ENCODE peak calls at places on chromosomes 1 and 21, in six cellular contexts. W is foreskin fibroblast, M is stomach, Z is dorsolateral prefrontal cortex, R is fibroblast of lung, L is uterus. N is an unnamed sample.

GRCh38 chr1:214637722-214638473 is 34.9 kb downstream of the CENPF start:
- DNase-seq in R (peak), M (no peak), W (peak), Z (no peak), L (no peak), N (peak)

GRCh38 chr1:2229921-2230700 is 2.0 kb downstream of the SKI start:
- DNase-seq in L (peak), M (no peak), Z (no peak), R (peak), W (peak), N (peak)

GRCh38 chr1:174217787-174218574 is 58.7 kb downstream of the RABGAP1L start:
- DNase-seq in R (peak), W (peak), Z (no peak), M (no peak), L (no peak), N (peak)

GRCh38 chr1:168081373-168082007 is 55.2 kb downstream of the GPR161 start:
- DNase-seq in Z (no peak), W (peak), L (no peak), M (no peak), R (peak), N (peak)

GRCh38 chr1:2494323-2494693 is 18.2 kb downstream of the PLCH2 start:
- DNase-seq in R (peak), M (no peak), Z (no peak), L (no peak), W (peak), N (peak)

GRCh38 chr1:158180741-158181576 is at the start of gene CD1D:
- DNase-seq in Z (peak), R (peak), M (no peak), W (peak), L (peak), N (peak)

GRCh38 chr1:163875214-163875926 is 553.6 kb downstream of the NUF2 start:
- DNase-seq in M (no peak), Z (no peak), R (peak), W (peak), L (peak), N (peak)

GRCh38 chr1:64471724-64472276 is 1.9 kb downstream of the CACHD1 start:
- DNase-seq in W (peak), R (peak), Z (no peak), L (peak), M (no peak), N (peak)

GRCh38 chr1:18908911-18909771 is 6.8 kb upstream of the ALDH4A1 start:
- DNase-seq in M (no peak), W (no peak), Z (no peak), R (no peak), L (no peak), N (no peak)

GRCh38 chr1:157202331-157202730 is 64.1 kb upstream of the ETV3 start:
- DNase-seq in W (no peak), R (no peak), L (no peak), Z (no peak), M (no peak), N (no peak)

GRCh38 chr1:102318104-102318806 is 321.5 kb upstream of the OLFM3 start:
- DNase-seq in L (no peak), R (no peak), W (no peak), Z (no peak), M (no peak), N (no peak)

GRCh38 chr1:101308001-101308659 is 71.3 kb downstream of the S1PR1 start:
- DNase-seq in Z (no peak), L (no peak), R (no peak), M (no peak), W (no peak), N (no peak)

GRCh38 chr1:161182214-161182613 is 4.9 kb upstream of the B4GALT3 start:
- DNase-seq in W (peak), L (no peak), R (peak), Z (no peak), M (no peak), N (no peak)

GRCh38 chr1:162878000-162878596 is 17.1 kb upstream of the CCDC190 start:
- DNase-seq in M (peak), R (peak), W (peak), Z (peak), L (no peak), N (peak)

GRCh38 chr1:18481921-18482701 is 1.4 kb downstream of the KLHDC7A start:
- DNase-seq in R (no peak), L (no peak), Z (no peak), M (peak), W (no peak), N (no peak)

GRCh38 chr1:8218351-8219092 is 99.4 kb upstream of the SLC45A1 start:
- DNase-seq in W (peak), M (no peak), Z (no peak), R (peak), L (no peak), N (no peak)

GRCh38 chr1:181079382-181079781 is 9.1 kb upstream of the IER5 start:
- DNase-seq in R (no peak), W (peak), L (no peak), Z (no peak), M (no peak), N (no peak)

GRCh38 chr1:172778461-172779455 is 119.9 kb downstream of the FASLG start:
- DNase-seq in L (no peak), M (no peak), Z (no peak), R (no peak), W (peak), N (peak)

GRCh38 chr21:35208810-35209517 is 159.9 kb upstream of the RUNX1 start:
- DNase-seq in Z (no peak), L (no peak), M (no peak), R (peak), W (peak), N (peak)

GRCh38 chr1:117846674-117847425 is 82.6 kb downstream of the GDAP2 start:
- DNase-seq in W (no peak), L (no peak), R (no peak), M (no peak), Z (no peak), N (no peak)

GRCh38 chr1:58608945-58609344 is 31.9 kb upstream of the TACSTD2 start:
- DNase-seq in M (no peak), Z (no peak), R (no peak), L (no peak), W (no peak), N (no peak)

GRCh38 chr1:225881081-225882007 is 836 bp downstream of the TMEM63A start:
- DNase-seq in W (peak), R (peak), Z (no peak), L (peak), M (peak), N (peak)

GRCh38 chr1:195462646-195463045 is 1145.6 kb downstream of the KCNT2 start:
- DNase-seq in L (no peak), Z (no peak), M (no peak), W (peak), R (peak), N (no peak)

GRCh38 chr1:1402081-1402900 is 3.2 kb upstream of the CCNL2 start:
- DNase-seq in W (peak), L (no peak), Z (no peak), M (no peak), R (peak), N (peak)

GRCh38 chr1:196717868-196718267 is 56.8 kb upstream of the CFHR3 start:
- DNase-seq in M (no peak), R (no peak), W (no peak), L (no peak), Z (no peak), N (no peak)

DNA sequence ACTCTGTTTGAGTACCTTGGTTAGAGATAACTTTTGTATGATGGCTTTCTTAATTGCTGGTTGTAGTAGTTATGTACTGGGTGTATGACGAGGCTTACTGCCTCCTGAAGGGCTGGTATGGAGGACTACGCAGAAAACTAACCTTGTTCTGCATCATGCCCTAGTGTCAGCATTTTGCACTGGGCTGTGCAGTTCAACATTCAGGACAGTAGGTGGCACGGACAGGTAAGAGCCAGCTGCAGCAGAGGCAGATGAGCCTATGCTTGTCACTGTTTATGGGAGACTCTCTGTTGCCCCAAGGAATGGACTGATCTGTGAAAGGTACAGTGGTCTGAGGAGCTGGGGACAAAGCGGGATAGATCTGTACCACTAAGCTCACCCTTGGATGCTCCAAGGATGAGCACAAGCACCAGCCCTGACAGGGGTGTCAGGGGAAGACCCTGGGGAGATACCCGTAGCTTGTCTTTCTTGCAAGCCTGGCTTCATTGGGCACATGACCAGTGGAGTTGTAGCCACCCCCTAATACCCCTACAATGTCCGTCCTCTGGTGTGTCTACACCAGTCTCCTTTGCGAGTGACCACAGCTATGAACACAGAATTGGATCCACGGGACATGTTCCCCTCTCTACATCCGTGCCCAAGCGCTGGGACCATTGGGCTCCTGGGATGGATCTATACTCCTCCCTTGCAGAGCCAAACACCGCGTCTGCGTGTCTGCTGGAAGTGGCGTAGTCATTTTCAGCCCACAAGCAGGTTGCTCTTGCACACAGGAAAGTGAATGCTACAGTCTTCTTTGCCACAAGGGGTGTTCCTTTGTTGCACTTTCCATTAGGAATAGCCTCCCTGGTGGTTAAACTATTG is 51.1 kb upstream of the CFHR3 start:
- DNase-seq in Z (no peak), M (peak), L (no peak), W (peak), R (no peak), N (no peak)
- TF ChIP-seq CTCF in Z (no peak), M (no peak), L (no peak), W (peak), R (peak), N (peak)

DNA sequence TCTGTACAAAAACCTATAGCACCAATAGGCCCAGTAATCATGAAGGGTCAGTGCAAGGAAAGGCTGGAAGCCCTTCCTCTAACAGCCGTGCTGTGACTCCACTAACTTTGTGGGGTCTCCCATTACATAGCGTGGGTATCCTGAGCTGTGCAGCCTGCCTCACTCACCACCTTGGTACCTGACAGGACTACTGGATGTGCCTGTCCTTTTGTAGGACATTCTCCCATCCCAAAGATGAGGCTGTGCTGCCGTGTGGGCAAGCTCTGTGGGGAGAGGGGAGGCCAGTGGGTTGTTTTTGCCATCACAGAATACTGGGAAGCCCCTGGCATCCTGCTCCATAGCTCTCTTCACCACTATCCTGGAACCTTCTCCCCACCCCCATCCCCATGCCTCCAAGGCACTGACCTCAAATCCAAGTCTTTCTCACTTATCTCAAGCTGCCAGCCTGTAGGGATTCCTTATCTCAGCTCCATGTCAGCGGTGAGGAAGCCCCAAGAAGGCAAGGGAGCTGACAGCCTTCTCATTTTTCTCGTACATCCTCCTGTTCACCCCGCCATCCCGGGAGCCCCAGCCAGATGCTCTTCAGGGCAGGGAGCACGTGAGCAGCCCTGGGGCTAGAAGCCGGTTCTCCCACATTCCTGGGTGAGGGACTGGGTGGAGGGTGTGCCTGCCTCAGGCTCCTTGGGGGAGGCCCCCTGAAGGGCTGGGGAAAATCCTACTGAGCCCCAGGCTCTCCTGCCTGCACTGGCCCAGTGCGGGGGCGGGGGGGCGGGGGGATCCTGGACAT is 2.5 kb upstream of the ELF3 start:
- DNase-seq in L (no peak), Z (no peak), W (peak), M (peak), R (no peak), N (no peak)
- H3K4me3 ChIP-seq in L (no peak), Z (no peak), W (no peak), M (no peak), R (no peak), N (no peak)

DNA sequence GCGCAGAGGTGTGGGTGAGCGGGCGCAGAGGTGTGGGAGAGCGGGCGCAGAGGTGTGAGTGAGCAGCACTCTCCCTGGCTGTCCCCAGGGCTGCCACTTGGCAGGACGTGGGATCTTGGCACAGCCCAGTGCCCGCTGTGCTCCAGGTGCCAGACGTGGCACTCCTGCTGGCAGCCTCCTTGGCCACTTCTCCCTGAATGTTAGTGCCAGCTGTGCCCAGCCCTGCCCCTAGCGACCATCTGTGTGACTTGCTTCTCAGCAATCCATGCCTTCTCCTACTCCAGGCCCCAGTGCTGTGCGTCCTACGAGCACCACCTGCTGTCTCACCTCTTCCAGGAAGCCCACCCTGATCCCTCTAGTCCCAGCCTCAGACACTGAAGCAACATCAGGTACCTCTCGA is 30.5 kb downstream of the KRTAP10-1 start:
- DNase-seq in R (no peak), W (peak), M (peak), L (no peak), Z (no peak), N (no peak)
- TF ChIP-seq CTCF in R (no peak), W (no peak), M (no peak), L (no peak), Z (no peak), N (no peak)

GRCh38 chr1:183215076-183215720 is 29.1 kb downstream of the LAMC2 start:
- DNase-seq in R (no peak), L (no peak), M (no peak), Z (no peak), W (no peak), N (no peak)
- H3K4me3 ChIP-seq in R (no peak), L (no peak), M (no peak), Z (no peak), W (no peak), N (no peak)

DNA sequence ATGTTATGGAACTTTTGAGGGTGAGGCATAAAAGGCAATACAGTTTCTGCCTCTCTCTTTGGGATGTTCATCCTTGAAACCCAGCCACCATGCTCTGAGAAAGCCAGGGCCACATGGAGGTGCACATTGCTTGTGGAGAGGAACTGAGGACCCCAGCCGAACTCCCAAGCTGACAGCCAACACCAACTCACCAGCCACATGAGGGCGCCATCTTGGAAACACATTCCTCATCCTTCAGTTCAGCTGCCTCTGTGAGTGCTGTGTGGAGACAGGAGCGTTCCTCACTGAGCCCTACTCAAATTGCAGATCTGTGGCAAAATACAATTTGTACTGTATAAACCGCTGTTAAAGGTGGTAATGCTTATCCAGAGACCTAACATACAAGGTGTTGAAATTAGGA is 137.5 kb downstream of the GABPA start:
- DNase-seq in L (no peak), M (no peak), W (no peak), R (no peak), Z (no peak), N (no peak)
- TF ChIP-seq CTCF in L (no peak), M (no peak), W (no peak), R (no peak), Z (no peak), N (no peak)

DNA sequence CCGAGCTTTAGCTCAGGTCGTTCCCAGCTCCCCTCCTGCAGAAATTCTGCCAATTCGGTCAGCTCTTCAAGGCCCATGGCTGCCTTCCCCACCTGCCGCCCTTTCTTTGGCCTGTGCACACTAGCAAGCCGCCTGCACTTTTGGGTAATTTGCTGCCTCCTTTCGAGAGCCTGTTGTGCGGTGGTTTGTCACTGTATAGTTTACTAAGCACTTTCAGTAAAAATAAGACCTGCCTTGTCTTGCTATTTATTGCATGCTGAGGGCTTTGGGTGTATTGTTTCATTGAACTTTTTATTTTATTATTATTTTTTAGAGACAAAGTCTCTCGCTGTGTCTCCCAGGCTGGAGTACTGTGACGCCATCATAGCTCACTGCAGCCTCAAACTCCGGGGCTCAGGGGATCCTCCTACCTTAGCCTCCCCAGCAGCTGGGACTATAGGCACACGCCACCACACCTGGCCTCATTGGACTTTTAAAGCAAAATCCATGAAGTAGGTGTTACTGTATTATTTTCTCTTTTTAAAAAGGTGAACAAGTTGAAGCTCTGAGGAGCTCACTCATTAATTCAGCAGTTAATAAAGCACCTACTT is 1.1 kb upstream of the FABP3 start:
- DNase-seq in W (no peak), M (no peak), R (no peak), L (no peak), Z (no peak), N (no peak)
- H3K4me3 ChIP-seq in W (peak), M (peak), R (no peak), L (peak), Z (peak), N (peak)

GRCh38 chr1:104125935-104126334 is 376.2 kb downstream of the AMY1C start:
- DNase-seq in R (no peak), M (no peak), L (no peak), Z (no peak), W (no peak), N (no peak)

GRCh38 chr1:104125226-104125625 is 375.5 kb downstream of the AMY1C start:
- DNase-seq in R (peak), L (no peak), M (no peak), Z (no peak), W (peak), N (no peak)

GRCh38 chr1:104120488-104120887 is 370.8 kb downstream of the AMY1C start:
- DNase-seq in L (no peak), R (no peak), W (no peak), Z (no peak), M (no peak), N (no peak)
- TF ChIP-seq CTCF in L (no peak), R (no peak), W (no peak), Z (no peak), M (no peak), N (no peak)

DNA sequence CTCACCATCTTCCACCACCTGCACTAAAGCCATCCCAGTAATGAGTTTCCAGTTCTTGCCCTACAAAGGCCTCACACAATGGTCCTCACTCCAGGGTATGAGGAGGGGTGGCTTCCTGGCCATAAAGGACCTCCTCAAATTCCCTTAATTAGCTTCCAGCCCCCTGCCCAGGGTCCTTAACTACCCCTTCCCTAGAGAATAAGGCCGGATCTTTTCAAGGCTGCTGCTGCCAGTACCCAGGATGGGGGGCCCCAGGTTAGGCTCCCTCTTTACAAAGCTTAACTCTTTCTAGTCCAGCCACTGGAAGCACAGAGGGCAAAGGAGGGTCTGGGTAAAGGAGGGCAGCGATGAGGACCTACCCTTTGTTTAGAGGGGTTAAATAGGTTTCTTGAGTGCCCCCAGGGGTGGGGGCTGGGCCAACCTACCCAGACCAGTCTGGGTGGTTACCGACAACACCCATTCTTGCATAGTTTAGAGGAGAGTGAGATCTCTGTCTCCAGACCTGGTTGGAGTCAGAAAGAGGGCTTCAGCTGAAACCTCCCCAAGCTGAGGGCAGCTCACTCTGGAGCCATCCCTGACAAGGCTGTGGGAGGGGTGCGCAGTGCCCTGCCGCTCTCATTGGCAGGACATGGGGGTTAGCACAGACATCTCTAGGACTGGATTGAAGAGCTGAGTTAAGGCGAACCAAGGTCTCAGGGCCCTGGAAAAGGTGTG is 7.1 kb downstream of the BLACAT1 start:
- DNase-seq in W (no peak), Z (no peak), L (no peak), M (no peak), R (no peak), N (no peak)
- H3K4me3 ChIP-seq in W (no peak), Z (no peak), L (no peak), M (no peak), R (no peak), N (peak)

N was measured in fibroblast of pulmonary artery.